ENCODE peak calls at places on chromosomes 13 and 19, in five cellular contexts. L, D, K, M and G are unnamed samples.

GRCh38 chr13:70249332-70250064 is 141.2 kb upstream of the KLHL1 start:
- DNase-seq in K (no peak), L (no peak), D (no peak), M (peak), G (no peak)

GRCh38 chr19:44598880-44599279 is 14.5 kb upstream of the IGSF23 start:
- DNase-seq in D (no peak), K (no peak), M (no peak), L (no peak), G (no peak)

GRCh38 chr19:51257471-51257870 is 6.6 kb downstream of the SIGLECL1 start:
- DNase-seq in L (no peak), D (no peak), K (no peak), M (no peak), G (no peak)

GRCh38 chr13:94713556-94714182 is 1.3 kb upstream of the SOX21 start:
- DNase-seq in M (no peak), K (peak), L (no peak), D (no peak), G (no peak)

GRCh38 chr19:45782162-45782623 is at the start of gene DMPK:
- DNase-seq in L (no peak), K (no peak), D (peak), M (no peak), G (no peak)

GRCh38 chr13:72970301-72970880 is 88.4 kb upstream of the KLF5 start:
- DNase-seq in D (no peak), M (no peak), K (no peak), L (no peak), G (no peak)

GRCh38 chr13:96000069-96000468 is 53.1 kb downstream of the UGGT2 start:
- DNase-seq in L (no peak), K (no peak), D (no peak), M (no peak), G (no peak)

GRCh38 chr13:39954476-39954875 is 299.0 kb downstream of the COG6 start:
- DNase-seq in M (no peak), D (no peak), L (no peak), K (no peak), G (no peak)

GRCh38 chr19:17184381-17184841 is 30.7 kb upstream of the USE1 start:
- DNase-seq in K (no peak), L (no peak), M (no peak), D (no peak), G (no peak)

GRCh38 chr19:5046339-5047039 is 77.6 kb downstream of the KDM4B start:
- DNase-seq in K (peak), M (no peak), D (peak), L (no peak), G (no peak)

GRCh38 chr13:44855860-44856259 is 133.4 kb downstream of the NUFIP1 start:
- DNase-seq in L (no peak), K (no peak), M (no peak), D (no peak), G (no peak)

GRCh38 chr13:39418424-39418823 is 184.6 kb downstream of the LHFPL6 start:
- DNase-seq in D (no peak), K (no peak), L (no peak), M (no peak), G (no peak)

GRCh38 chr13:40406405-40407138 is 259.9 kb downstream of the FOXO1 start:
- DNase-seq in K (no peak), L (no peak), D (no peak), M (no peak), G (no peak)

GRCh38 chr19:10701955-10702307 is 692 bp downstream of the QTRT1 start:
- DNase-seq in K (peak), M (peak), L (no peak), D (no peak), G (peak)

GRCh38 chr13:95893861-95894260 is 159.3 kb downstream of the UGGT2 start:
- DNase-seq in K (no peak), M (no peak), D (no peak), L (no peak), G (no peak)

GRCh38 chr13:113120300-113121182 is 2.1 kb upstream of the F10 start:
- DNase-seq in D (no peak), K (peak), M (no peak), L (peak), G (no peak)

GRCh38 chr13:112249644-112250610 is 126.2 kb upstream of the SPACA7 start:
- DNase-seq in D (no peak), M (no peak), K (no peak), L (no peak), G (no peak)

GRCh38 chr19:51664997-51665396 is 18.4 kb upstream of the SIGLEC14 start:
- DNase-seq in L (no peak), D (no peak), M (no peak), K (no peak), G (no peak)

GRCh38 chr19:1087813-1088418 is 7.3 kb downstream of the POLR2E start:
- DNase-seq in L (no peak), M (no peak), K (no peak), D (no peak), G (no peak)

DNA sequence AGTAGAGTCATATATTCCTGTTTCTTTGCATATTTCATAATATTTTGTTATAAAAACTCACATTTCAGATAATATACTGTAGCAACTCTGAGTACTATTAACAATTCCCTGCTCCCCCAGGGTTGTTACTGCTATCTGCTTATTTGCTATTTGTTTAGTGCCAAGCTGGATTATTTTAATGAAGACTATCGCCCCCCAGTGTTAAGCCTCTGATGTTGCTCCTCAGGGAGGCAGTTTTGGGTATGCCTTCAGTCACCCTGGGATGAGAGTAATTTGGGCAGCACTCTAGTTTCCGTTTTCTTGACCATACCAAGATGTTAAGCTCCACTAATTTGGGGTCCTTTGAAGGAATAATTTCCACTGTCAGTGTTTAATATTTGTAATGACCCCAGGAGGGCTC is 46.0 kb downstream of the MICU2 start:
- DNase-seq in K (no peak), D (no peak), M (peak), L (no peak), G (no peak)
- TF ChIP-seq CTCF in K (no peak), D (no peak), M (peak), L (peak), G (no peak)

GRCh38 chr13:66994097-66994496 is 236.0 kb downstream of the PCDH9 start:
- DNase-seq in M (peak), L (peak), K (peak), D (peak), G (peak)

GRCh38 chr13:66995366-66995663 is 234.8 kb downstream of the PCDH9 start:
- DNase-seq in D (no peak), K (no peak), L (no peak), M (no peak), G (no peak)

GRCh38 chr13:66996503-66996902 is 233.6 kb downstream of the PCDH9 start:
- DNase-seq in D (no peak), M (no peak), K (no peak), L (no peak), G (no peak)

GRCh38 chr13:66992683-66993082 is 237.5 kb downstream of the PCDH9 start:
- DNase-seq in D (no peak), M (no peak), K (no peak), L (no peak), G (no peak)

DNA sequence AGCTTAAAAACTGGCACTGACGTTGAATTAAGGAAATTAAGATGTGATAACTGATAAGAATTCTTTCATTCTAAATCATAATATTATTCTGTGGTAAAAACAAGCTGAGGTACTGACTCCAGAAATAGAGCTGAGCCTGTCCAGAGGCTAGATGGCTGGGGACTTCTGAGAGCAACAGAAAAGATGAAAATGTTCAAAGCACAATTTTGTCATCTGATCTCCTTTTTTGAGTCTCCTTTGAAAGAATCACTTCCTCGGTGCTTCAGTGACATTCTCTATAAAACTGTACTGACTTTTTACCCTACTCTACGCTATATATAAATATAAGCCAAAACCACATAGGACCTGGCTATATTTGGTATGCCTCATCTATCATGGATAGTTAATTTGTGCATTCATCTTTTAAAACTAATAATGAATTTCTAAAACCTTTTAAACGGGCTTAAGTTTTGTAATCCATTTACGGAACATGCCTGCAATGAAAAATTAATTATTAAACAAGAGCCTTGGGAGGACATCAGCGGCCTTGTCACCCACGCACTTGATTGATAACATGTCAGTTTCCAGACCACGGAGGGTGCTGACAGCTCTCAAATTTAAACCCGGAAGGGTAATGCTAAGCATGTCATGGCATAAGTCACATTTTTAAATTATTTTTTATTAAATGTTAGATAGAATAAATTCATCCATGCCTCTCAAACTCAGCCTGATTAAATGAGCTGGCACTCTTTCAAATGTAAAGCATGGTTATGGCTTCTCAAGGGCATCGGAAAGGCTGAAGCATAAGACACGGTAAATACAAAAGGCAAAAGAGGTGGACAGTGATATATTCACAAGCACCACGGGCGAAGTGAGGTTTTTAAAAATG is 235.4 kb downstream of the PCDH9 start:
- DNase-seq in M (no peak), K (no peak), L (no peak), D (no peak), G (no peak)
- TF ChIP-seq CTCF in M (no peak), K (peak), L (no peak), D (no peak), G (no peak)

GRCh38 chr19:37370880-37371661 is at the start of gene ZNF527:
- DNase-seq in K (peak), M (peak), D (peak), L (peak), G (peak)
- TF ChIP-seq CTCF in K (no peak), M (no peak), D (no peak), L (no peak), G (no peak)

DNA sequence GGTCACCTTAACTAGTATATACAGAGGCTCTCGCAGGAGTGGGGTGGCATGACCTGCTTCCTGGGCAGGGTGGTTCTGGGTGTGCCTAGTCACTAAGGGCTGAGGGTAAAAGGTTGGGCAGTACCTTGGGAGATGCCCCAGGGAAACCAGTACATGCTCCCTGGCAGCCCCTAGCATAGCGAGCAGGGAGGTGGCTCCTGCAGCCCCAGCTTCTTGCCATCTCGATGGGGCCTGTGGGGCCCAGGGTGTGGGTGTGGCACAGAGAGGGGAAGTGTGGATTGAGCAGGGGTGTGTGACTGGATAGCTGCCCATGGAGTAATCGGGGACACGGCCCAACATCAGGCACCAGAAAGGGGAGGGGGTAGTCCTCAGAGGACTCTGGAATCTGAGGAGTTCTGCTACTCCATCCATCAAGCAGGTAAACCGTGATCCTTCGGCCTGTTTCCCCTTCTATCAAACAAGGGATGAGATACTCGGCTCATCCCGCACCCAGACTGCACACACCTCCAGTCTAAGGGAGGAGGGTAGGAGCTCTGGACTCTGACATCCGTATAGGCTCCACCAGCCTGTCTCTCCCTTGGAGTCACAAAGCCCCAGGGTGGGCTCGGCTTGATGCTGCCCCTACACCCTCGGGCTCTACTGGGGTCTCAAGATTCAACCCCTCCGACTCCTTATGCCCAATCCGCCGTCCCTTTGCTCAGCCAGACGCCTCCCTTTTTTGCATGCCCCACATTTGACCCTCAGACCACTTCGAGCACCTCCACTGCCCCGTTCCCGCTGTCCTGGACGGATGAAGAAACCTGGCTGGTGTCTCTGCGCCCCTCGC is 1.1 kb downstream of the ZBTB45 start:
- DNase-seq in K (no peak), D (no peak), L (no peak), M (no peak), G (no peak)
- TF ChIP-seq CTCF in K (no peak), D (no peak), L (no peak), M (no peak), G (no peak)

GRCh38 chr13:47588676-47589075 is 412.4 kb downstream of the SUCLA2 start:
- DNase-seq in L (no peak), D (no peak), K (no peak), M (no peak), G (no peak)
- TF ChIP-seq CTCF in L (no peak), D (peak), K (peak), M (peak), G (peak)

DNA sequence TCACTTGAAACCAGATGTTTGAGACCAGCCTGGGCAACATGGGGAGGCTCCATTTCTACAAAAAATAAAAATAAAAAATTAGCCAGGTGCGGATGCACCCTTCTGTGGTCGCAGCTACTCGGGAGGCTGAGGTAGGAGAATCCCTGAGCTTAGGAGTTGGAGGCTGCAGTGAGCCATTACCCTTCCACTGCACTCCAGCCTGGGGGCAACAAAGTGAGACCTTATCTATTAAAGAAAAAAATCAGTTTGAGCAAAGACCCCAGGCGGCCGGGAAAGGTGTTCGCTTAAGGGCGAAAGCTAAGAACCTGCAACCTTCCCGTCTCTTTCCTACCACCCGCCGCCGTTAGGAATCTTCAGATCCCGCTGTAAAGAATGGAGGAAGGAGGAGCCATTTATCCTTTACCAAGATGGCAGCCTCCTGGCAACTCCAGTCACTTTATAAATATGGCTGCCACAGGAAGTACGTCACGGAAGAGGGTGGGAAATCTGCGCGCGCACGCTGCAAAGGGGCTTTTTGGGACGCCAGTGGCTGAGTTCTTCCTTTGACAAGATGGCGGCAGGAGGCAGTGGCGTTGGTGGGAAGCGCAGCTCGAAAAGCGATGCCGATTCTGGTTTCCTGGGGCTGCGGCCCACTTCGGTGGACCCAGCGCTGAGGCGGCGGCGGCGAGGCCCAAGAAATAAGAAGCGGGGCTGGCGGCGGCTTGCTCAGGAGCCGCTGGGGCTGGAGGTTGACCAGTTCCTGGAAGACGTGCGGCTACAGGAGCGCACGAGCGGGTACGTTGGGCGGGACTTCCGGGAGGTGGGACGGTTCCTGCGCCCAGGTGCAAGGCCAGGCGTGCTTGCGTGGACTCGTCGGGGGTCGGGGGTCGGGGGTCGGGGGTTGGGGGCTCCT is at the start of gene NOP53:
- DNase-seq in K (peak), L (peak), D (peak), M (peak), G (peak)
- TF ChIP-seq CTCF in K (no peak), L (no peak), D (no peak), M (no peak), G (no peak)

GRCh38 chr19:41306394-41306793 is 3.6 kb upstream of the CCDC97 start:
- DNase-seq in K (no peak), M (no peak), D (no peak), L (no peak), G (no peak)
- TF ChIP-seq CTCF in K (no peak), M (no peak), D (no peak), L (no peak), G (no peak)

DNA sequence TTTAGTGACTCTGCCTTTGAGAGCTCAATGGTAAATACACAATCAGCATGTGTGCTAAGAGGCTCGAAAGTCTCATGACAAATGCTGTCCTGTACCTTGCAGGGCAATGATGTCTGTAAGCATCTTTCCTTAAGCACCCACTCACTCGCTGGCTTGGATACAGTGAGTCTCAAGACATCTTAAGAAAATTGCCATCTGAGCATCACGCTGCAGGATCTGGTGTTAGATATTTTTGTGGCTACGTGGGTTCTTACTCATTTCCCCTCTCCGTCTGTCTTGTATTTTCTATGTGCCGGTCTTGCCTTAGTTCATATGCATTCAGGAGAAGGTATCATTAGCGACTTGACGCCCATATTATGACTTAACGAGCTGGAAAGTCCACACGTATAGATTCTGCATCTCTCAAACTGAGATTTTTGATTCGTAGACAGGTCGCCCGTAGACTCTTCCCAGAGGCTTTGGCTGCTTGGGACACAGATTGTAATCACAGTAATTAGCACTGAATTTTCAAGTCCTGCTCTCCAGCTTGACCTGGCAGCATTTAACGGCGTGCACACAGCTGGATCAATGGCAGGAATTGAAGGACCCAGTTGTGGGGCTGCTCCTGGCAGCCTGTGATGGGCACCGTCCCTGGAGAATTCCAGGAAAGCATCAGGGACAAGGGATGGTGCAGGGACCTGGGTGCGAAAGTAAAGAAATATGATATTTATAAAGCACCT is 231.1 kb downstream of the ZIC5 start:
- DNase-seq in L (no peak), D (no peak), K (no peak), M (no peak), G (no peak)
- TF ChIP-seq CTCF in L (no peak), D (no peak), K (no peak), M (no peak), G (no peak)

GRCh38 chr13:75365724-75366173 is 116.2 kb downstream of the TBC1D4 start:
- DNase-seq in D (no peak), M (no peak), K (no peak), L (no peak), G (no peak)

GRCh38 chr13:75363371-75363770 is 118.6 kb downstream of the TBC1D4 start:
- DNase-seq in L (no peak), M (no peak), K (no peak), D (no peak), G (no peak)

GRCh38 chr13:75364131-75364713 is 117.7 kb downstream of the TBC1D4 start:
- DNase-seq in K (no peak), L (no peak), D (no peak), M (no peak), G (no peak)

GRCh38 chr13:75368167-75368566 is 113.8 kb downstream of the TBC1D4 start:
- DNase-seq in M (no peak), L (no peak), D (no peak), K (no peak), G (no peak)

GRCh38 chr13:75366380-75367280 is 115.3 kb downstream of the TBC1D4 start:
- DNase-seq in K (no peak), D (no peak), M (no peak), L (no peak), G (no peak)
- TF ChIP-seq CTCF in K (no peak), D (peak), M (no peak), L (no peak), G (no peak)